ENCODE peak calls at places on chromosomes 2 and 18, in four cellular contexts. E is immature natural killer cell; V is CD4-positive, alpha-beta memory T cell; Y is left ventricle myocardium superior. D is an unnamed sample.
A peak's percentile ranks its signal among the peaks of the same experiment; 100 is the strongest.

GRCh38 chr2:150630587-150631235 is 143.2 kb upstream of the RND3 start:
- DNase-seq in E (no peak), V (no peak), Y (no peak), D (no peak)

GRCh38 chr2:230660294-230661060 is 52.2 kb upstream of the CAB39 start:
- DNase-seq in E (peak; percentile 55), V (peak; percentile 61), Y (peak; percentile 68), D (peak; percentile 42)

GRCh38 chr2:182545420-182546167 is 118.8 kb upstream of the PDE1A start:
- DNase-seq in E (no peak), V (no peak), Y (no peak), D (no peak)

GRCh38 chr2:81645750-81646301 is 1341.3 kb upstream of the LRRTM1 start:
- DNase-seq in E (no peak), V (no peak), Y (no peak), D (no peak)

GRCh38 chr18:64103979-64104378 is 44.9 kb downstream of the LINC00305 start:
- DNase-seq in E (no peak), V (no peak), Y (no peak), D (no peak)

GRCh38 chr2:1742680-1743395 is 1.5 kb downstream of the PXDN start:
- DNase-seq in E (peak; percentile 41), V (peak; percentile 20), Y (peak; percentile 84), D (peak; percentile 77)

GRCh38 chr2:20589975-20590703 is 60.8 kb downstream of the HS1BP3 start:
- DNase-seq in E (no peak), V (no peak), Y (no peak), D (peak; percentile 7)

GRCh38 chr2:98568161-98568956 is 40.0 kb downstream of the COA5 start:
- DNase-seq in E (no peak), V (no peak), Y (no peak), D (no peak)

GRCh38 chr18:62984656-62985315 is 269.4 kb downstream of the PHLPP1 start:
- DNase-seq in E (no peak), V (no peak), Y (no peak), D (no peak)

GRCh38 chr2:207432471-207432870 is 97.3 kb upstream of the CREB1 start:
- DNase-seq in E (no peak), V (no peak), Y (no peak), D (no peak)

GRCh38 chr2:45812039-45812500 is 160.6 kb downstream of the PRKCE start:
- DNase-seq in E (no peak), V (no peak), Y (no peak), D (no peak)

GRCh38 chr2:241138471-241138870 is 10.8 kb downstream of the PASK start:
- DNase-seq in E (no peak), V (no peak), Y (no peak), D (no peak)

GRCh38 chr2:239244625-239245024 is 156.2 kb downstream of the HDAC4 start:
- DNase-seq in E (no peak), V (no peak), Y (no peak), D (no peak)

GRCh38 chr18:25875574-25875973 is 214.8 kb downstream of the SS18 start:
- DNase-seq in E (no peak), V (no peak), Y (peak; percentile 36), D (no peak)

GRCh38 chr2:233456111-233456510 is 101.8 kb downstream of the DGKD start:
- DNase-seq in E (no peak), V (no peak), Y (no peak), D (no peak)

GRCh38 chr2:19774788-19775156 is 127.0 kb downstream of the TTC32 start:
- DNase-seq in E (no peak), V (no peak), Y (no peak), D (no peak)

GRCh38 chr2:176612736-176613135 is 343.5 kb downstream of the MTX2 start:
- DNase-seq in E (no peak), V (no peak), Y (no peak), D (no peak)

GRCh38 chr2:241615522-241616052 is 21.4 kb downstream of the THAP4 start:
- DNase-seq in E (no peak), V (no peak), Y (no peak), D (no peak)

GRCh38 chr2:159322419-159322818 is 35.9 kb upstream of the WDSUB1 start:
- DNase-seq in E (no peak), V (no peak), Y (no peak), D (no peak)

GRCh38 chr2:182642328-182642727 is 73.7 kb upstream of the DNAJC10 start:
- DNase-seq in E (no peak), V (no peak), Y (peak; percentile 57), D (peak; percentile 36)

GRCh38 chr18:72588339-72588738 is 44.2 kb upstream of the CBLN2 start:
- DNase-seq in E (no peak), V (no peak), Y (no peak), D (no peak)

GRCh38 chr18:58823385-58823784 is 41.3 kb upstream of the ZNF532 start:
- DNase-seq in E (no peak), V (no peak), Y (no peak), D (no peak)

GRCh38 chr2:28626891-28627421 is 124.7 kb upstream of the PPP1CB start:
- DNase-seq in E (no peak), V (no peak), Y (no peak), D (no peak)

GRCh38 chr18:63366270-63366990 is 576 bp downstream of the KDSR start:
- DNase-seq in E (peak; percentile 40), V (peak; percentile 58), Y (peak; percentile 50), D (peak; percentile 29)

GRCh38 chr2:1233280-1233679 is 180.0 kb upstream of the TPO start:
- DNase-seq in E (no peak), V (no peak), Y (no peak), D (no peak)

GRCh38 chr2:165837122-165837521 is 43.1 kb upstream of the GALNT3 start:
- DNase-seq in E (no peak), V (no peak), Y (no peak), D (no peak)

GRCh38 chr2:2877427-2877826 is 500.2 kb downstream of the EIPR1 start:
- DNase-seq in E (no peak), V (no peak), Y (no peak), D (no peak)